ENCODE peak calls at places on chromosomes 16 and 17, in four cellular contexts. A is endodermal cell, L is germinal center, C is RCC 7860. B is an unnamed sample.

GRCh38 chr16:81424761-81425160 is 19.8 kb upstream of the CMIP start:
- DNase-seq in A (no peak), L (no peak), C (peak), B (peak)

GRCh38 chr17:37741334-37742113 is 3.3 kb downstream of the HNF1B start:
- DNase-seq in A (no peak), L (no peak), C (no peak), B (no peak)

GRCh38 chr16:17358846-17359245 is 111.9 kb downstream of the XYLT1 start:
- DNase-seq in A (no peak), L (no peak), C (no peak), B (no peak)

GRCh38 chr17:21215935-21216334 is 2.0 kb upstream of the TMEM11 start:
- DNase-seq in A (no peak), L (no peak), C (no peak), B (peak)

GRCh38 chr17:82327289-82327688 is 6.3 kb downstream of the SECTM1 start:
- DNase-seq in A (no peak), L (no peak), C (no peak), B (no peak)

GRCh38 chr16:6096931-6097665 is 999.5 kb upstream of the EEF2KMT start:
- DNase-seq in A (no peak), L (no peak), C (peak), B (no peak)

GRCh38 chr17:29929006-29929543 is 953 bp downstream of the SSH2 start:
- DNase-seq in A (peak), L (peak), C (peak), B (peak)

GRCh38 chr16:67666032-67666537 is 465 bp downstream of the ENKD1 start:
- DNase-seq in A (peak), L (no peak), C (no peak), B (peak)

GRCh38 chr17:43661699-43662431 is at the start of gene MEOX1:
- DNase-seq in A (peak), L (no peak), C (peak), B (peak)

GRCh38 chr17:78961571-78961970 is 18.2 kb downstream of the LGALS3BP start:
- DNase-seq in A (no peak), L (no peak), C (no peak), B (no peak)

GRCh38 chr17:2151634-2152033 is 96.7 kb downstream of the HIC1 start:
- DNase-seq in A (peak), L (no peak), C (no peak), B (peak)

GRCh38 chr17:9237053-9237410 is 215.7 kb downstream of the NTN1 start:
- DNase-seq in A (no peak), L (no peak), C (no peak), B (no peak)

GRCh38 chr16:26505501-26505900 is 561.2 kb upstream of the C16orf82 start:
- DNase-seq in A (no peak), L (no peak), C (no peak), B (peak)

GRCh38 chr17:57629470-57629869 is 115.6 kb downstream of the CCDC182 start:
- DNase-seq in A (no peak), L (peak), C (no peak), B (no peak)

GRCh38 chr17:47797797-47798196 is 23.8 kb downstream of the OSBPL7 start:
- DNase-seq in A (peak), L (no peak), C (no peak), B (peak)

GRCh38 chr17:66533572-66533971 is 231.2 kb downstream of the PRKCA start:
- DNase-seq in A (peak), L (no peak), C (no peak), B (peak)

GRCh38 chr16:63530974-63531373 is 1494.7 kb upstream of the CDH8 start:
- DNase-seq in A (no peak), L (no peak), C (no peak), B (no peak)

GRCh38 chr17:1939979-1940809 is 84.9 kb downstream of the RTN4RL1 start:
- DNase-seq in A (no peak), L (no peak), C (no peak), B (no peak)

GRCh38 chr16:86517652-86518258 is 7.4 kb downstream of the FOXF1 start:
- DNase-seq in A (peak), L (no peak), C (peak), B (peak)

GRCh38 chr16:3142327-3142726 is 7.5 kb downstream of the ZNF213 start:
- DNase-seq in A (no peak), L (no peak), C (no peak), B (no peak)

GRCh38 chr16:88505405-88506082 is 52.5 kb downstream of the ZFPM1 start:
- DNase-seq in A (peak), L (peak), C (peak), B (peak)

GRCh38 chr17:79939755-79940154 is 95.9 kb downstream of the TBC1D16 start:
- DNase-seq in A (peak), L (no peak), C (no peak), B (no peak)

GRCh38 chr17:81020443-81020766 is 14.5 kb upstream of the BAIAP2 start:
- DNase-seq in A (no peak), L (no peak), C (no peak), B (no peak)

GRCh38 chr16:81521141-81521626 is 76.6 kb downstream of the CMIP start:
- DNase-seq in A (no peak), L (peak), C (peak), B (peak)

GRCh38 chr17:39197380-39198185 is at the start of gene CACNB1:
- DNase-seq in A (peak), L (peak), C (peak), B (peak)

GRCh38 chr16:27240948-27241531 is 27.5 kb downstream of the NSMCE1 start:
- DNase-seq in A (peak), L (no peak), C (peak), B (no peak)

GRCh38 chr17:2532146-2532720 is 20.5 kb upstream of the METTL16 start:
- DNase-seq in A (peak), L (no peak), C (no peak), B (no peak)